ENCODE peak calls at places on chromosomes 13 and 19, in nine cellular contexts. Z is neural progenitor cell, B is PC-3, V is mammary epithelial cell, S is neuronal stem cell, X is fibroblast of lung, D is endothelial cell of umbilical vein, U is osteoblast, I is IMR-90. H is an unnamed sample.
A peak's percentile ranks its signal among the peaks of the same experiment; 100 is the strongest.

GRCh38 chr19:40717880-40718773 is 1.2 kb downstream of the ITPKC start:
- DNase-seq in Z (peak; percentile 58), B (peak; percentile 26), V (peak; percentile 52), S (no peak), X (peak; percentile 10), D (peak; percentile 18), U (peak; percentile 90), I (peak; percentile 15), H (peak; percentile 41)

GRCh38 chr13:30577381-30577780 is 40.3 kb upstream of the USPL1 start:
- DNase-seq in Z (no peak), B (peak; percentile 90), V (peak; percentile 98), S (no peak), X (peak; percentile 98), D (no peak), U (peak; percentile 64), I (peak; percentile 95), H (peak; percentile 79)

GRCh38 chr19:18895038-18895827 is 725 bp downstream of the CERS1 start:
- DNase-seq in Z (peak; percentile 90), B (peak; percentile 53), V (peak; percentile 28), S (peak; percentile 65), X (peak; percentile 27), D (peak; percentile 42), U (peak; percentile 97), I (no peak), H (peak; percentile 68)

GRCh38 chr13:99659234-99659633 is 158.0 kb downstream of the TM9SF2 start:
- DNase-seq in Z (peak; percentile 21), B (no peak), V (no peak), S (no peak), X (no peak), D (peak; percentile 11), U (no peak), I (no peak), H (no peak)

GRCh38 chr19:55661826-55662225 is 7.0 kb downstream of the U2AF2 start:
- DNase-seq in Z (no peak), B (no peak), V (no peak), S (no peak), X (no peak), D (no peak), U (no peak), I (no peak), H (no peak)

GRCh38 chr13:32300406-32300805 is 14.8 kb downstream of the ZAR1L start:
- DNase-seq in Z (no peak), B (no peak), V (no peak), S (no peak), X (no peak), D (no peak), U (no peak), I (no peak), H (no peak)

GRCh38 chr13:53782400-53783030 is 753.9 kb downstream of the OLFM4 start:
- DNase-seq in Z (peak; percentile 78), B (peak; percentile 67), V (peak; percentile 20), S (peak; percentile 63), X (peak; percentile 26), D (peak; percentile 57), U (peak; percentile 86), I (peak; percentile 17), H (peak; percentile 7)

GRCh38 chr13:23715092-23715761 is 145.0 kb downstream of the TNFRSF19 start:
- DNase-seq in Z (no peak), B (peak; percentile 47), V (no peak), S (no peak), X (no peak), D (no peak), U (peak; percentile 41), I (no peak), H (no peak)

GRCh38 chr13:32911506-32911905 is 104.7 kb upstream of the KL start:
- DNase-seq in Z (peak; percentile 54), B (peak; percentile 61), V (peak; percentile 51), S (peak; percentile 9), X (no peak), D (no peak), U (peak; percentile 54), I (peak; percentile 57), H (no peak)

GRCh38 chr19:13502231-13502630 is 4.0 kb downstream of the CACNA1A start:
- DNase-seq in Z (no peak), B (no peak), V (no peak), S (no peak), X (no peak), D (no peak), U (no peak), I (no peak), H (no peak)

GRCh38 chr13:38656699-38657098 is 30.2 kb upstream of the FREM2 start:
- DNase-seq in Z (no peak), B (no peak), V (no peak), S (no peak), X (no peak), D (no peak), U (no peak), I (no peak), H (no peak)
- H2AFZ ChIP-seq in Z (no peak overlapping the region), B (no peak overlapping the region), V (peak overlapping the region; percentile 81), S (no peak overlapping the region), X (no peak overlapping the region), D (no peak overlapping the region), U (no peak overlapping the region), I (no peak overlapping the region), H (no peak overlapping the region)

GRCh38 chr19:46661735-46662592 is 982 bp upstream of the DACT3 start:
- DNase-seq in Z (peak; percentile 94), B (peak; percentile 80), V (peak; percentile 79), S (peak; percentile 86), X (peak; percentile 84), D (peak; percentile 88), U (peak; percentile 95), I (peak; percentile 90), H (peak; percentile 80)
- H2AFZ ChIP-seq in Z (no peak overlapping the region), B (peak overlapping the region; percentile 62), V (peak overlapping the region; percentile 49), S (peak overlapping the region; percentile 11), X (no peak overlapping the region), D (peak overlapping the region; percentile 76), U (peak overlapping the region; percentile 38), I (peak overlapping the region; percentile 73), H (no peak overlapping the region)

GRCh38 chr13:35978607-35979316 is 152.4 kb downstream of the DCLK1 start:
- DNase-seq in Z (peak; percentile 46), B (peak; percentile 72), V (peak; percentile 49), S (peak; percentile 68), X (peak; percentile 60), D (peak; percentile 78), U (peak; percentile 91), I (peak; percentile 69), H (peak; percentile 17)
- H2AFZ ChIP-seq in Z (no peak overlapping the region), B (no peak overlapping the region), V (peak overlapping the region; percentile 54), S (no peak overlapping the region), X (peak overlapping the region; percentile 71), D (no peak overlapping the region), U (peak overlapping the region; percentile 66), I (peak overlapping the region; percentile 70), H (no peak overlapping the region)

GRCh38 chr19:708154-709141 is at the start of gene PALM:
- DNase-seq in Z (peak; percentile 80), B (peak; percentile 15), V (no peak), S (peak; percentile 56), X (no peak), D (no peak), U (peak; percentile 78), I (no peak), H (no peak)
- H2AFZ ChIP-seq in Z (peak within 1 kb of the TSS; percentile 93), B (peak within 1 kb of the TSS; percentile 67), V (no peak within 1 kb of the TSS), S (peak within 1 kb of the TSS; percentile 98), X (no peak within 1 kb of the TSS), D (peak within 1 kb of the TSS; percentile 18), U (no peak within 1 kb of the TSS), I (peak within 1 kb of the TSS; percentile 84), H (no peak within 1 kb of the TSS)

H was measured in PC-9.